ENCODE peak calls at places on chromosomes 6 and 20, in nine cellular contexts. I is LoVo; B is KG1; X is upper lobe of left lung; R is GM12891; C is activated T-helper 1 cell treated with anti-CD3 and anti-CD28 coated beads, Interleukin-12 subunit alpha, Interleukin-12 subunit beta, Interleukin-2, Interleukin-4 antibody, amounts not matched to agents 30 ng/mL and 10 ng/mL and 1 ng/mL, durations not matched to agents 14 hours and 24 hours and 36 hours; F is epithelial cell of esophagus; H is psoas muscle; E is mucosa of gallbladder. K is an unnamed sample.

GRCh38 chr6:45645302-45645701 is 267.6 kb upstream of the SUPT3H start:
- DNase-seq in H (no peak), F (no peak), C (no peak), E (no peak), I (no peak), B (no peak), X (no peak), R (no peak), K (no peak)

GRCh38 chr20:31593221-31594001 is 11.7 kb upstream of the ID1 start:
- DNase-seq in C (no peak), H (no peak), F (peak), E (no peak), X (peak), B (no peak), R (no peak), I (peak), K (peak)

GRCh38 chr20:2602046-2602735 is 50.2 kb upstream of the NOP56 start:
- DNase-seq in C (no peak), X (no peak), I (no peak), B (no peak), R (no peak), F (peak), E (no peak), H (no peak), K (no peak)

GRCh38 chr6:163490826-163491577 is 76.5 kb downstream of the QKI start:
- DNase-seq in C (no peak), R (no peak), I (peak), F (peak), X (no peak), H (peak), E (peak), B (no peak), K (peak)

GRCh38 chr6:166402582-166403277 is 20.0 kb upstream of the MPC1 start:
- DNase-seq in H (no peak), F (peak), X (no peak), B (no peak), I (no peak), C (no peak), E (no peak), R (no peak), K (peak)

GRCh38 chr6:4091926-4092325 is 13.0 kb upstream of the FAM217A start:
- DNase-seq in I (no peak), C (no peak), X (no peak), R (no peak), F (no peak), E (peak), H (no peak), B (no peak), K (no peak)

GRCh38 chr6:26195376-26195923 is 108.2 kb downstream of the HFE start:
- DNase-seq in F (peak), R (no peak), H (peak), C (peak), I (peak), X (no peak), B (no peak), E (peak), K (peak)

GRCh38 chr6:74735304-74735703 is 470.5 kb downstream of the COL12A1 start:
- DNase-seq in X (no peak), I (no peak), B (no peak), R (no peak), F (peak), H (no peak), E (no peak), C (no peak), K (no peak)

GRCh38 chr6:3843379-3844096 is 5.6 kb upstream of the FAM50B start:
- DNase-seq in C (no peak), H (no peak), E (no peak), F (no peak), X (no peak), R (no peak), B (no peak), I (no peak), K (no peak)

GRCh38 chr6:72784581-72784980 is 162.7 kb downstream of the KCNQ5 start:
- DNase-seq in H (no peak), X (no peak), E (no peak), F (peak), R (no peak), B (no peak), C (no peak), I (peak), K (no peak)

GRCh38 chr6:33450434-33450833 is 3.9 kb upstream of the ZBTB9 start:
- DNase-seq in B (no peak), R (no peak), X (no peak), C (no peak), F (no peak), H (no peak), I (no peak), E (no peak), K (no peak)

GRCh38 chr20:33162753-33163152 is 5.2 kb upstream of the BPIFA2 start:
- DNase-seq in R (no peak), F (no peak), H (no peak), E (no peak), C (no peak), I (no peak), X (no peak), B (peak), K (no peak)

GRCh38 chr6:167826230-167827061 is at the start of gene AFDN:
- DNase-seq in E (peak), F (peak), X (peak), B (no peak), I (peak), H (peak), C (peak), R (peak), K (peak)

GRCh38 chr20:33995053-33995816 is 1.5 kb downstream of the RALY start:
- DNase-seq in I (no peak), E (no peak), C (no peak), R (no peak), X (no peak), F (peak), B (no peak), H (no peak), K (no peak)

GRCh38 chr20:35491823-35492222 is 36.4 kb downstream of the CEP250 start:
- DNase-seq in B (no peak), C (no peak), E (no peak), F (no peak), I (no peak), X (no peak), R (no peak), H (no peak), K (no peak)

GRCh38 chr6:42714098-42714761 is 8.2 kb downstream of the PRPH2 start:
- DNase-seq in H (no peak), B (no peak), E (no peak), C (no peak), I (no peak), X (no peak), F (peak), R (no peak), K (no peak)

GRCh38 chr6:49787176-49787575 is at the start of gene PGK2:
- DNase-seq in R (no peak), C (no peak), B (no peak), H (no peak), F (no peak), I (no peak), E (no peak), X (no peak), K (no peak)

GRCh38 chr6:43865947-43866346 is 95.9 kb downstream of the VEGFA start:
- DNase-seq in I (no peak), F (no peak), H (peak), E (no peak), R (no peak), C (no peak), B (no peak), X (no peak), K (no peak)

GRCh38 chr6:147201885-147202515 is 2.2 kb upstream of the STXBP5 start:
- DNase-seq in R (no peak), H (no peak), F (peak), I (peak), C (no peak), B (no peak), E (no peak), X (no peak), K (no peak)

GRCh38 chr6:133956413-133957049 is 3.5 kb downstream of the TBPL1 start:
- DNase-seq in F (no peak), E (no peak), X (no peak), I (no peak), R (no peak), C (no peak), B (no peak), H (no peak), K (no peak)

GRCh38 chr20:51497542-51498467 is 44.7 kb downstream of the NFATC2 start:
- DNase-seq in C (peak), B (peak), I (no peak), X (no peak), H (peak), R (peak), E (no peak), F (no peak), K (no peak)

K was measured in left lobe of liver.